ENCODE peak calls at places on chromosomes 6 and 20, in nine cellular contexts. One of them, this sample, is unnamed.

GRCh38 chr20:31694842-31695593 is 27.6 kb downstream of the BCL2L1 start:
- DNase-seq in fibroblast of the conjunctiva: no peak
- DNase-seq in stimulated activated naive CD8-positive, alpha-beta T cell treated with anti-CD3 and anti-CD28 coated beads, Interleukin-15, amount 100 ng/mL, for 72 hours: no peak
- DNase-seq in NCI-H446: no peak
- DNase-seq in amygdala: no peak
- DNase-seq in AG08396: no peak
- DNase-seq in stimulated activated CD8-positive, alpha-beta memory T cell treated with anti-CD3 and anti-CD28 coated beads, Interleukin-15, amount 100 ng/mL, for 1 hour: no peak
- DNase-seq in T-helper 1 cell: no peak
- DNase-seq in ELR: no peak
- DNase-seq in this sample: no peak

GRCh38 chr6:120875900-120876299 is 458.4 kb downstream of the TBC1D32 start:
- DNase-seq in fibroblast of the conjunctiva: no peak
- DNase-seq in stimulated activated naive CD8-positive, alpha-beta T cell treated with anti-CD3 and anti-CD28 coated beads, Interleukin-15, amount 100 ng/mL, for 72 hours: no peak
- DNase-seq in NCI-H446: no peak
- DNase-seq in amygdala: no peak
- DNase-seq in AG08396: no peak
- DNase-seq in stimulated activated CD8-positive, alpha-beta memory T cell treated with anti-CD3 and anti-CD28 coated beads, Interleukin-15, amount 100 ng/mL, for 1 hour: no peak
- DNase-seq in T-helper 1 cell: no peak
- DNase-seq in ELR: no peak
- DNase-seq in this sample: no peak

GRCh38 chr6:108836061-108836460 is 12.2 kb upstream of the ARMC2 start:
- DNase-seq in fibroblast of the conjunctiva: no peak
- DNase-seq in stimulated activated naive CD8-positive, alpha-beta T cell treated with anti-CD3 and anti-CD28 coated beads, Interleukin-15, amount 100 ng/mL, for 72 hours: no peak
- DNase-seq in NCI-H446: no peak
- DNase-seq in amygdala: no peak
- DNase-seq in AG08396: no peak
- DNase-seq in stimulated activated CD8-positive, alpha-beta memory T cell treated with anti-CD3 and anti-CD28 coated beads, Interleukin-15, amount 100 ng/mL, for 1 hour: no peak
- DNase-seq in T-helper 1 cell: no peak
- DNase-seq in ELR: peak
- DNase-seq in this sample: no peak

GRCh38 chr6:3913077-3913957 is 64.1 kb downstream of the FAM50B start:
- DNase-seq in fibroblast of the conjunctiva: peak
- DNase-seq in stimulated activated naive CD8-positive, alpha-beta T cell treated with anti-CD3 and anti-CD28 coated beads, Interleukin-15, amount 100 ng/mL, for 72 hours: no peak
- DNase-seq in NCI-H446: peak
- DNase-seq in amygdala: no peak
- DNase-seq in AG08396: peak
- DNase-seq in stimulated activated CD8-positive, alpha-beta memory T cell treated with anti-CD3 and anti-CD28 coated beads, Interleukin-15, amount 100 ng/mL, for 1 hour: no peak
- DNase-seq in T-helper 1 cell: no peak
- DNase-seq in ELR: peak
- DNase-seq in this sample: no peak

GRCh38 chr6:52598123-52598823 is 21.4 kb upstream of the TRAM2 start:
- DNase-seq in fibroblast of the conjunctiva: peak
- DNase-seq in stimulated activated naive CD8-positive, alpha-beta T cell treated with anti-CD3 and anti-CD28 coated beads, Interleukin-15, amount 100 ng/mL, for 72 hours: peak
- DNase-seq in NCI-H446: peak
- DNase-seq in amygdala: peak
- DNase-seq in AG08396: peak
- DNase-seq in stimulated activated CD8-positive, alpha-beta memory T cell treated with anti-CD3 and anti-CD28 coated beads, Interleukin-15, amount 100 ng/mL, for 1 hour: no peak
- DNase-seq in T-helper 1 cell: no peak
- DNase-seq in ELR: peak
- DNase-seq in this sample: peak

GRCh38 chr20:47476452-47476851 is 25.2 kb upstream of the NCOA3 start:
- DNase-seq in fibroblast of the conjunctiva: no peak
- DNase-seq in stimulated activated naive CD8-positive, alpha-beta T cell treated with anti-CD3 and anti-CD28 coated beads, Interleukin-15, amount 100 ng/mL, for 72 hours: no peak
- DNase-seq in NCI-H446: no peak
- DNase-seq in amygdala: no peak
- DNase-seq in AG08396: no peak
- DNase-seq in stimulated activated CD8-positive, alpha-beta memory T cell treated with anti-CD3 and anti-CD28 coated beads, Interleukin-15, amount 100 ng/mL, for 1 hour: no peak
- DNase-seq in T-helper 1 cell: no peak
- DNase-seq in ELR: no peak
- DNase-seq in this sample: no peak

GRCh38 chr20:38211200-38212097 is 46.4 kb upstream of the TGM2 start:
- DNase-seq in fibroblast of the conjunctiva: no peak
- DNase-seq in stimulated activated naive CD8-positive, alpha-beta T cell treated with anti-CD3 and anti-CD28 coated beads, Interleukin-15, amount 100 ng/mL, for 72 hours: no peak
- DNase-seq in NCI-H446: peak
- DNase-seq in amygdala: peak
- DNase-seq in AG08396: no peak
- DNase-seq in stimulated activated CD8-positive, alpha-beta memory T cell treated with anti-CD3 and anti-CD28 coated beads, Interleukin-15, amount 100 ng/mL, for 1 hour: no peak
- DNase-seq in T-helper 1 cell: no peak
- DNase-seq in ELR: no peak
- DNase-seq in this sample: peak

GRCh38 chr6:50030777-50031562 is 9.2 kb upstream of the DEFB110 start:
- DNase-seq in fibroblast of the conjunctiva: no peak
- DNase-seq in stimulated activated naive CD8-positive, alpha-beta T cell treated with anti-CD3 and anti-CD28 coated beads, Interleukin-15, amount 100 ng/mL, for 72 hours: no peak
- DNase-seq in NCI-H446: peak
- DNase-seq in amygdala: no peak
- DNase-seq in AG08396: no peak
- DNase-seq in stimulated activated CD8-positive, alpha-beta memory T cell treated with anti-CD3 and anti-CD28 coated beads, Interleukin-15, amount 100 ng/mL, for 1 hour: no peak
- DNase-seq in T-helper 1 cell: no peak
- DNase-seq in ELR: peak
- DNase-seq in this sample: no peak

GRCh38 chr6:33587529-33588215 is 7.6 kb upstream of the BAK1 start:
- DNase-seq in fibroblast of the conjunctiva: no peak
- DNase-seq in stimulated activated naive CD8-positive, alpha-beta T cell treated with anti-CD3 and anti-CD28 coated beads, Interleukin-15, amount 100 ng/mL, for 72 hours: no peak
- DNase-seq in NCI-H446: no peak
- DNase-seq in amygdala: no peak
- DNase-seq in AG08396: no peak
- DNase-seq in stimulated activated CD8-positive, alpha-beta memory T cell treated with anti-CD3 and anti-CD28 coated beads, Interleukin-15, amount 100 ng/mL, for 1 hour: no peak
- DNase-seq in T-helper 1 cell: no peak
- DNase-seq in ELR: no peak
- DNase-seq in this sample: no peak

GRCh38 chr20:8094845-8095244 is 37.2 kb upstream of the PLCB1 start:
- DNase-seq in fibroblast of the conjunctiva: peak
- DNase-seq in stimulated activated naive CD8-positive, alpha-beta T cell treated with anti-CD3 and anti-CD28 coated beads, Interleukin-15, amount 100 ng/mL, for 72 hours: no peak
- DNase-seq in NCI-H446: no peak
- DNase-seq in amygdala: no peak
- DNase-seq in AG08396: no peak
- DNase-seq in stimulated activated CD8-positive, alpha-beta memory T cell treated with anti-CD3 and anti-CD28 coated beads, Interleukin-15, amount 100 ng/mL, for 1 hour: no peak
- DNase-seq in T-helper 1 cell: no peak
- DNase-seq in ELR: peak
- DNase-seq in this sample: no peak

GRCh38 chr6:134909701-134910595 is 40.0 kb downstream of the ALDH8A1 start:
- DNase-seq in fibroblast of the conjunctiva: no peak
- DNase-seq in stimulated activated naive CD8-positive, alpha-beta T cell treated with anti-CD3 and anti-CD28 coated beads, Interleukin-15, amount 100 ng/mL, for 72 hours: no peak
- DNase-seq in NCI-H446: no peak
- DNase-seq in amygdala: no peak
- DNase-seq in AG08396: no peak
- DNase-seq in stimulated activated CD8-positive, alpha-beta memory T cell treated with anti-CD3 and anti-CD28 coated beads, Interleukin-15, amount 100 ng/mL, for 1 hour: no peak
- DNase-seq in T-helper 1 cell: no peak
- DNase-seq in ELR: no peak
- DNase-seq in this sample: no peak

GRCh38 chr6:41352396-41352795 is 17.0 kb downstream of the NCR2 start:
- DNase-seq in fibroblast of the conjunctiva: no peak
- DNase-seq in stimulated activated naive CD8-positive, alpha-beta T cell treated with anti-CD3 and anti-CD28 coated beads, Interleukin-15, amount 100 ng/mL, for 72 hours: no peak
- DNase-seq in NCI-H446: no peak
- DNase-seq in amygdala: no peak
- DNase-seq in AG08396: no peak
- DNase-seq in stimulated activated CD8-positive, alpha-beta memory T cell treated with anti-CD3 and anti-CD28 coated beads, Interleukin-15, amount 100 ng/mL, for 1 hour: no peak
- DNase-seq in T-helper 1 cell: no peak
- DNase-seq in ELR: no peak
- DNase-seq in this sample: no peak

GRCh38 chr6:16564430-16564829 is 196.8 kb downstream of the ATXN1 start:
- DNase-seq in fibroblast of the conjunctiva: no peak
- DNase-seq in stimulated activated naive CD8-positive, alpha-beta T cell treated with anti-CD3 and anti-CD28 coated beads, Interleukin-15, amount 100 ng/mL, for 72 hours: no peak
- DNase-seq in NCI-H446: no peak
- DNase-seq in amygdala: no peak
- DNase-seq in AG08396: no peak
- DNase-seq in stimulated activated CD8-positive, alpha-beta memory T cell treated with anti-CD3 and anti-CD28 coated beads, Interleukin-15, amount 100 ng/mL, for 1 hour: no peak
- DNase-seq in T-helper 1 cell: no peak
- DNase-seq in ELR: peak
- DNase-seq in this sample: no peak

GRCh38 chr20:36043892-36044515 is 75.6 kb downstream of the CNBD2 start:
- DNase-seq in fibroblast of the conjunctiva: no peak
- DNase-seq in stimulated activated naive CD8-positive, alpha-beta T cell treated with anti-CD3 and anti-CD28 coated beads, Interleukin-15, amount 100 ng/mL, for 72 hours: no peak
- DNase-seq in NCI-H446: no peak
- DNase-seq in amygdala: no peak
- DNase-seq in AG08396: no peak
- DNase-seq in stimulated activated CD8-positive, alpha-beta memory T cell treated with anti-CD3 and anti-CD28 coated beads, Interleukin-15, amount 100 ng/mL, for 1 hour: no peak
- DNase-seq in T-helper 1 cell: no peak
- DNase-seq in ELR: no peak
- DNase-seq in this sample: no peak

GRCh38 chr6:50822078-50822476 is 3.4 kb downstream of the TFAP2B start:
- DNase-seq in fibroblast of the conjunctiva: peak
- DNase-seq in stimulated activated naive CD8-positive, alpha-beta T cell treated with anti-CD3 and anti-CD28 coated beads, Interleukin-15, amount 100 ng/mL, for 72 hours: no peak
- DNase-seq in NCI-H446: no peak
- DNase-seq in amygdala: no peak
- DNase-seq in AG08396: no peak
- DNase-seq in stimulated activated CD8-positive, alpha-beta memory T cell treated with anti-CD3 and anti-CD28 coated beads, Interleukin-15, amount 100 ng/mL, for 1 hour: no peak
- DNase-seq in T-helper 1 cell: no peak
- DNase-seq in ELR: no peak
- DNase-seq in this sample: no peak

GRCh38 chr20:45798935-45799642 is 7.3 kb downstream of the DNTTIP1 start:
- DNase-seq in fibroblast of the conjunctiva: no peak
- DNase-seq in stimulated activated naive CD8-positive, alpha-beta T cell treated with anti-CD3 and anti-CD28 coated beads, Interleukin-15, amount 100 ng/mL, for 72 hours: peak
- DNase-seq in NCI-H446: peak
- DNase-seq in amygdala: peak
- DNase-seq in AG08396: peak
- DNase-seq in stimulated activated CD8-positive, alpha-beta memory T cell treated with anti-CD3 and anti-CD28 coated beads, Interleukin-15, amount 100 ng/mL, for 1 hour: peak
- DNase-seq in T-helper 1 cell: peak
- DNase-seq in ELR: peak
- DNase-seq in this sample: peak

GRCh38 chr6:101344885-101345284 is 48.6 kb upstream of the GRIK2 start:
- DNase-seq in fibroblast of the conjunctiva: no peak
- DNase-seq in stimulated activated naive CD8-positive, alpha-beta T cell treated with anti-CD3 and anti-CD28 coated beads, Interleukin-15, amount 100 ng/mL, for 72 hours: no peak
- DNase-seq in NCI-H446: no peak
- DNase-seq in amygdala: no peak
- DNase-seq in AG08396: no peak
- DNase-seq in stimulated activated CD8-positive, alpha-beta memory T cell treated with anti-CD3 and anti-CD28 coated beads, Interleukin-15, amount 100 ng/mL, for 1 hour: no peak
- DNase-seq in T-helper 1 cell: no peak
- DNase-seq in ELR: no peak
- DNase-seq in this sample: no peak

GRCh38 chr20:62500237-62500864 is 24.6 kb upstream of the GATA5 start:
- DNase-seq in fibroblast of the conjunctiva: peak
- DNase-seq in stimulated activated naive CD8-positive, alpha-beta T cell treated with anti-CD3 and anti-CD28 coated beads, Interleukin-15, amount 100 ng/mL, for 72 hours: peak
- DNase-seq in NCI-H446: peak
- DNase-seq in amygdala: peak
- DNase-seq in AG08396: peak
- DNase-seq in stimulated activated CD8-positive, alpha-beta memory T cell treated with anti-CD3 and anti-CD28 coated beads, Interleukin-15, amount 100 ng/mL, for 1 hour: peak
- DNase-seq in T-helper 1 cell: peak
- DNase-seq in ELR: peak
- DNase-seq in this sample: peak

GRCh38 chr20:53652090-53652858 is 58.6 kb upstream of the ZNF217 start:
- DNase-seq in fibroblast of the conjunctiva: no peak
- DNase-seq in stimulated activated naive CD8-positive, alpha-beta T cell treated with anti-CD3 and anti-CD28 coated beads, Interleukin-15, amount 100 ng/mL, for 72 hours: no peak
- DNase-seq in NCI-H446: no peak
- DNase-seq in amygdala: no peak
- DNase-seq in AG08396: no peak
- DNase-seq in stimulated activated CD8-positive, alpha-beta memory T cell treated with anti-CD3 and anti-CD28 coated beads, Interleukin-15, amount 100 ng/mL, for 1 hour: no peak
- DNase-seq in T-helper 1 cell: no peak
- DNase-seq in ELR: no peak
- DNase-seq in this sample: no peak

GRCh38 chr6:92700411-92700810 is 718.9 kb downstream of the EPHA7 start:
- DNase-seq in fibroblast of the conjunctiva: no peak
- DNase-seq in stimulated activated naive CD8-positive, alpha-beta T cell treated with anti-CD3 and anti-CD28 coated beads, Interleukin-15, amount 100 ng/mL, for 72 hours: peak
- DNase-seq in NCI-H446: no peak
- DNase-seq in amygdala: no peak
- DNase-seq in AG08396: no peak
- DNase-seq in stimulated activated CD8-positive, alpha-beta memory T cell treated with anti-CD3 and anti-CD28 coated beads, Interleukin-15, amount 100 ng/mL, for 1 hour: no peak
- DNase-seq in T-helper 1 cell: no peak
- DNase-seq in ELR: no peak
- DNase-seq in this sample: no peak

GRCh38 chr6:134247271-134247833 is 70.6 kb downstream of the SGK1 start:
- DNase-seq in fibroblast of the conjunctiva: no peak
- DNase-seq in stimulated activated naive CD8-positive, alpha-beta T cell treated with anti-CD3 and anti-CD28 coated beads, Interleukin-15, amount 100 ng/mL, for 72 hours: peak
- DNase-seq in NCI-H446: peak
- DNase-seq in amygdala: no peak
- DNase-seq in AG08396: no peak
- DNase-seq in stimulated activated CD8-positive, alpha-beta memory T cell treated with anti-CD3 and anti-CD28 coated beads, Interleukin-15, amount 100 ng/mL, for 1 hour: peak
- DNase-seq in T-helper 1 cell: peak
- DNase-seq in ELR: no peak
- DNase-seq in this sample: no peak

GRCh38 chr6:160487116-160487515 is 138.9 kb downstream of the SLC22A3 start:
- DNase-seq in fibroblast of the conjunctiva: no peak
- DNase-seq in stimulated activated naive CD8-positive, alpha-beta T cell treated with anti-CD3 and anti-CD28 coated beads, Interleukin-15, amount 100 ng/mL, for 72 hours: no peak
- DNase-seq in NCI-H446: no peak
- DNase-seq in amygdala: no peak
- DNase-seq in AG08396: no peak
- DNase-seq in stimulated activated CD8-positive, alpha-beta memory T cell treated with anti-CD3 and anti-CD28 coated beads, Interleukin-15, amount 100 ng/mL, for 1 hour: no peak
- DNase-seq in T-helper 1 cell: no peak
- DNase-seq in ELR: no peak
- DNase-seq in this sample: no peak

GRCh38 chr6:43076093-43076927 is at the start of gene PTK7:
- DNase-seq in fibroblast of the conjunctiva: no peak
- DNase-seq in stimulated activated naive CD8-positive, alpha-beta T cell treated with anti-CD3 and anti-CD28 coated beads, Interleukin-15, amount 100 ng/mL, for 72 hours: no peak
- DNase-seq in NCI-H446: peak
- DNase-seq in amygdala: no peak
- DNase-seq in AG08396: peak
- DNase-seq in stimulated activated CD8-positive, alpha-beta memory T cell treated with anti-CD3 and anti-CD28 coated beads, Interleukin-15, amount 100 ng/mL, for 1 hour: no peak
- DNase-seq in T-helper 1 cell: no peak
- DNase-seq in ELR: peak
- DNase-seq in this sample: peak

GRCh38 chr6:157033428-157034140 is 256.4 kb downstream of the ARID1B start:
- DNase-seq in fibroblast of the conjunctiva: no peak
- DNase-seq in stimulated activated naive CD8-positive, alpha-beta T cell treated with anti-CD3 and anti-CD28 coated beads, Interleukin-15, amount 100 ng/mL, for 72 hours: no peak
- DNase-seq in NCI-H446: no peak
- DNase-seq in amygdala: no peak
- DNase-seq in AG08396: no peak
- DNase-seq in stimulated activated CD8-positive, alpha-beta memory T cell treated with anti-CD3 and anti-CD28 coated beads, Interleukin-15, amount 100 ng/mL, for 1 hour: no peak
- DNase-seq in T-helper 1 cell: no peak
- DNase-seq in ELR: peak
- DNase-seq in this sample: no peak

GRCh38 chr6:127971945-127972391 is 71.1 kb upstream of the THEMIS start:
- DNase-seq in fibroblast of the conjunctiva: peak
- DNase-seq in stimulated activated naive CD8-positive, alpha-beta T cell treated with anti-CD3 and anti-CD28 coated beads, Interleukin-15, amount 100 ng/mL, for 72 hours: peak
- DNase-seq in NCI-H446: no peak
- DNase-seq in amygdala: no peak
- DNase-seq in AG08396: no peak
- DNase-seq in stimulated activated CD8-positive, alpha-beta memory T cell treated with anti-CD3 and anti-CD28 coated beads, Interleukin-15, amount 100 ng/mL, for 1 hour: peak
- DNase-seq in T-helper 1 cell: peak
- DNase-seq in ELR: peak
- DNase-seq in this sample: no peak

GRCh38 chr20:13883425-13883824 is 98.6 kb downstream of the NDUFAF5 start:
- DNase-seq in fibroblast of the conjunctiva: no peak
- DNase-seq in stimulated activated naive CD8-positive, alpha-beta T cell treated with anti-CD3 and anti-CD28 coated beads, Interleukin-15, amount 100 ng/mL, for 72 hours: no peak
- DNase-seq in NCI-H446: no peak
- DNase-seq in amygdala: peak
- DNase-seq in AG08396: no peak
- DNase-seq in stimulated activated CD8-positive, alpha-beta memory T cell treated with anti-CD3 and anti-CD28 coated beads, Interleukin-15, amount 100 ng/mL, for 1 hour: no peak
- DNase-seq in T-helper 1 cell: no peak
- DNase-seq in ELR: no peak
- DNase-seq in this sample: no peak

GRCh38 chr6:131205891-131206290 is 70.6 kb downstream of the AKAP7 start:
- DNase-seq in fibroblast of the conjunctiva: no peak
- DNase-seq in stimulated activated naive CD8-positive, alpha-beta T cell treated with anti-CD3 and anti-CD28 coated beads, Interleukin-15, amount 100 ng/mL, for 72 hours: no peak
- DNase-seq in NCI-H446: no peak
- DNase-seq in amygdala: no peak
- DNase-seq in AG08396: no peak
- DNase-seq in stimulated activated CD8-positive, alpha-beta memory T cell treated with anti-CD3 and anti-CD28 coated beads, Interleukin-15, amount 100 ng/mL, for 1 hour: no peak
- DNase-seq in T-helper 1 cell: no peak
- DNase-seq in ELR: no peak
- DNase-seq in this sample: no peak

GRCh38 chr6:72952808-72953630 is 272.3 kb downstream of the KHDC1L start:
- DNase-seq in fibroblast of the conjunctiva: no peak
- DNase-seq in stimulated activated naive CD8-positive, alpha-beta T cell treated with anti-CD3 and anti-CD28 coated beads, Interleukin-15, amount 100 ng/mL, for 72 hours: no peak
- DNase-seq in NCI-H446: no peak
- DNase-seq in amygdala: no peak
- DNase-seq in AG08396: no peak
- DNase-seq in stimulated activated CD8-positive, alpha-beta memory T cell treated with anti-CD3 and anti-CD28 coated beads, Interleukin-15, amount 100 ng/mL, for 1 hour: no peak
- DNase-seq in T-helper 1 cell: no peak
- DNase-seq in ELR: peak
- DNase-seq in this sample: no peak

GRCh38 chr6:37575221-37575620 is 75.5 kb upstream of the CCDC167 start:
- DNase-seq in fibroblast of the conjunctiva: no peak
- DNase-seq in stimulated activated naive CD8-positive, alpha-beta T cell treated with anti-CD3 and anti-CD28 coated beads, Interleukin-15, amount 100 ng/mL, for 72 hours: no peak
- DNase-seq in NCI-H446: no peak
- DNase-seq in amygdala: no peak
- DNase-seq in AG08396: no peak
- DNase-seq in stimulated activated CD8-positive, alpha-beta memory T cell treated with anti-CD3 and anti-CD28 coated beads, Interleukin-15, amount 100 ng/mL, for 1 hour: no peak
- DNase-seq in T-helper 1 cell: no peak
- DNase-seq in ELR: no peak
- DNase-seq in this sample: no peak

This sample was measured in right cardiac atrium.